ENCODE peak calls at places on chromosomes 3 and 15, in ten cellular contexts. J is Panc1, S is transverse colon, Z is K562, D is gastrocnemius medialis, B is tibial artery, I is brain microvascular endothelial cell, T is lung, G is heart left ventricle, R is left ventricle myocardium inferior. W is an unnamed sample. For H3K27me3, the result is how much of the 10 kb centered on the place peaks cover.

GRCh38 chr3:72549819-72550581 is 298.2 kb downstream of the SHQ1 start:
- DNase-seq in J (no peak), S (no peak), Z (no peak), D (no peak), B (no peak), I (no peak), T (no peak), G (no peak), R (no peak), W (no peak)

GRCh38 chr3:58356054-58356453 is 23.4 kb downstream of the PXK start:
- DNase-seq in J (no peak), S (peak), Z (no peak), D (no peak), B (no peak), I (no peak), T (no peak), G (peak), R (no peak), W (no peak)

GRCh38 chr3:197878427-197878826 is 71.6 kb upstream of the RPL35A start:
- DNase-seq in J (no peak), S (no peak), Z (no peak), D (no peak), B (no peak), I (no peak), T (no peak), G (no peak), R (no peak), W (no peak)

GRCh38 chr15:93312891-93313486 is 224.0 kb upstream of the RGMA start:
- DNase-seq in J (no peak), S (no peak), Z (no peak), D (no peak), B (no peak), I (no peak), T (no peak), G (no peak), R (no peak), W (no peak)

GRCh38 chr3:124064050-124064449 is 72.1 kb upstream of the ROPN1 start:
- DNase-seq in J (no peak), S (no peak), Z (no peak), D (no peak), B (no peak), I (no peak), T (no peak), G (no peak), R (no peak), W (no peak)

GRCh38 chr3:52400275-52400793 is 44.6 kb downstream of the SEMA3G start:
- DNase-seq in J (no peak), S (no peak), Z (peak), D (no peak), B (no peak), I (no peak), T (no peak), G (no peak), R (peak), W (peak)

GRCh38 chr15:70234256-70234965 is 136.7 kb upstream of the TLE3 start:
- DNase-seq in J (no peak), S (no peak), Z (no peak), D (no peak), B (no peak), I (peak), T (no peak), G (no peak), R (no peak), W (no peak)

GRCh38 chr3:40997711-40998519 is 201.4 kb upstream of the CTNNB1 start:
- DNase-seq in J (no peak), S (no peak), Z (no peak), D (no peak), B (no peak), I (no peak), T (no peak), G (no peak), R (no peak), W (no peak)

GRCh38 chr3:36923523-36923943 is 21.3 kb downstream of the TRANK1 start:
- DNase-seq in J (no peak), S (no peak), Z (no peak), D (no peak), B (no peak), I (no peak), T (no peak), G (no peak), R (no peak), W (no peak)

GRCh38 chr15:39270976-39271375 is 309.9 kb upstream of the THBS1 start:
- DNase-seq in J (no peak), S (no peak), Z (no peak), D (no peak), B (no peak), I (peak), T (no peak), G (no peak), R (no peak), W (no peak)

GRCh38 chr3:134881305-134881704 is 86.2 kb downstream of the EPHB1 start:
- DNase-seq in J (no peak), S (no peak), Z (no peak), D (no peak), B (no peak), I (no peak), T (no peak), G (no peak), R (no peak), W (no peak)

GRCh38 chr3:61964566-61964965 is 403.2 kb downstream of the PTPRG start:
- DNase-seq in J (no peak), S (no peak), Z (no peak), D (no peak), B (no peak), I (no peak), T (no peak), G (no peak), R (no peak), W (no peak)

GRCh38 chr15:34691024-34691423 is 63.8 kb downstream of the GJD2 start:
- DNase-seq in J (no peak), S (no peak), Z (no peak), D (no peak), B (no peak), I (peak), T (no peak), G (no peak), R (no peak), W (no peak)

GRCh38 chr3:133862161-133862560 is 33.5 kb downstream of the RAB6B start:
- DNase-seq in J (no peak), S (no peak), Z (no peak), D (no peak), B (no peak), I (no peak), T (no peak), G (no peak), R (no peak), W (no peak)

GRCh38 chr15:67329984-67330733 is 75.6 kb downstream of the IQCH start:
- DNase-seq in J (no peak), S (no peak), Z (no peak), D (no peak), B (no peak), I (no peak), T (no peak), G (no peak), R (no peak), W (no peak)

GRCh38 chr3:13420817-13421755 is 964 bp upstream of the NUP210 start:
- DNase-seq in J (no peak), S (peak), Z (peak), D (no peak), B (no peak), I (no peak), T (peak), G (no peak), R (no peak), W (peak)

GRCh38 chr3:182567666-182568065 is 225.6 kb upstream of the ATP11B start:
- DNase-seq in J (no peak), S (no peak), Z (no peak), D (no peak), B (no peak), I (no peak), T (no peak), G (no peak), R (no peak), W (no peak)

GRCh38 chr3:100732435-100732834 is 23.1 kb downstream of the TFG start:
- DNase-seq in J (no peak), S (no peak), Z (no peak), D (no peak), B (no peak), I (no peak), T (no peak), G (no peak), R (no peak), W (no peak)
- H3K27me3 ChIP-seq in J (under half), S (under half), Z (under half), D (under half), B (under half), I (under half), T (under half), G (under half), R (under half), W (under half)

GRCh38 chr3:43894176-43895049 is 203.7 kb downstream of the ABHD5 start:
- DNase-seq in J (no peak), S (peak), Z (peak), D (no peak), B (peak), I (peak), T (no peak), G (peak), R (peak), W (peak)
- TF ChIP-seq CTCF in J (no peak), S (no peak), Z (no peak), D (no peak), B (no peak), I (peak), T (no peak), G (no peak), R (no peak), W (no peak)

GRCh38 chr3:50506169-50506568 is 2.7 kb upstream of the CACNA2D2 start:
- DNase-seq in J (no peak), S (no peak), Z (no peak), D (no peak), B (no peak), I (no peak), T (no peak), G (no peak), R (no peak), W (no peak)
- H3K27me3 ChIP-seq in J (under half), S (under half), Z (half or more), D (under half), B (under half), I (under half), T (under half), G (under half), R (under half), W (under half)

GRCh38 chr3:158731938-158732855 is at the start of gene RARRES1:
- DNase-seq in J (no peak), S (peak), Z (no peak), D (peak), B (peak), I (peak), T (peak), G (peak), R (peak), W (peak)
- TF ChIP-seq CTCF in J (no peak), S (no peak), Z (no peak), D (no peak), B (no peak), I (no peak), T (no peak), G (no peak), R (no peak), W (no peak)

GRCh38 chr15:79282371-79283251 is at the start of gene ANKRD34C:
- DNase-seq in J (no peak), S (no peak), Z (no peak), D (no peak), B (no peak), I (no peak), T (no peak), G (no peak), R (no peak), W (no peak)
- H3K27me3 ChIP-seq in J (under half), S (half or more), Z (under half), D (under half), B (under half), I (under half), T (under half), G (half or more), R (half or more), W (under half)

DNA sequence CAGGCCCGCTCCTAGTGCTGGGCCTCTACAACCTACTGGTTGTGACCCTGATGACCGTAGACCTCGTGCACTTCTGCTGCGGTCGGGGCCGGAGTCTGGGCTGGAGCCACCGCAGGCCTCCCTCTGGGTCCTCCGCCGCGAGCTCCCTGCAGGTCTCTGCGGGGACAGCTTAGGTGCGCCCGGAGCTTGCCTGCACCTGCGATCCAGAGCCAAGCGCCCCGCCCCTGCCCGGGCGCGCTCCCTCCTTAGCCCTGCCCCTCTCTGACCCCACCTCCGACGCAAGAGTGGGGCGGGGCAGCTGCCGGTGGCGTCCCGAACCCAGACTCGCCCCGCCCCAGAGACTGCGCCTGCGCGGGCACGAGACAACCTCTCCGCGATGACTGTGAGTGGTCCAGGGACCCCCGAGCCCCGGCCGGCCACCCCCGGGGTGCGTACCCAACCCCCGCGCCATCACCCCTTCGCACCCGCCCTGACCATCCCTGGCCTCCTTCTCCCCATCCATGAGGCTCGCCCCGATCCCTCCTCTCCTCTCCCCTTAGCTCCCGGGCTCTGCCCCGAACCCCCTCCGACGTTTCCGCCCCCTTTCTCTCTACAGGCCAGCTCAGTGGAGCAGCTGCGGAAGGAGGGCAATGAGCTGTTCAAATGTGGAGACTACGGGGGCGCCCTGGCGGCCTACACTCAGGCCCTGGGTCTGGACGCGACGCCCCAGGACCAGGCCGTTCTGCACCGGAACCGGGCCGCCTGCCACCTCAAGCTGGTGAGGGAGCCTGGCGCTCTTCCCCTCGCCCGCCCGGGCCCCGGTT is at the start of gene UNC45A:
- DNase-seq in J (no peak), S (peak), Z (peak), D (peak), B (peak), I (peak), T (peak), G (peak), R (peak), W (peak)
- TF ChIP-seq CTCF in J (no peak), S (no peak), Z (no peak), D (no peak), B (no peak), I (no peak), T (no peak), G (no peak), R (no peak), W (no peak)